ENCODE peak calls at places on chromosomes 3 and 15, in four cellular contexts. P is GM12878, L is K562, F is endothelial cell of umbilical vein. U is an unnamed sample.

GRCh38 chr15:68354923-68355322 is 77.0 kb downstream of the ITGA11 start:
- DNase-seq in P (no peak), L (peak), F (no peak), U (peak)

GRCh38 chr15:79376383-79376782 is 55.8 kb upstream of the MINAR1 start:
- DNase-seq in P (no peak), L (no peak), F (no peak), U (no peak)

GRCh38 chr3:101813817-101814440 is 34.9 kb downstream of the NXPE3 start:
- DNase-seq in P (no peak), L (no peak), F (peak), U (peak)

GRCh38 chr3:100556656-100557310 is 52.6 kb upstream of the ADGRG7 start:
- DNase-seq in P (no peak), L (no peak), F (peak), U (peak)

GRCh38 chr3:70539908-70540307 is 227.5 kb upstream of the MDFIC2 start:
- DNase-seq in P (no peak), L (peak), F (no peak), U (no peak)

GRCh38 chr3:13329746-13330145 is 90.4 kb downstream of the NUP210 start:
- DNase-seq in P (no peak), L (no peak), F (no peak), U (no peak)

GRCh38 chr3:184387174-184387714 is 7.4 kb downstream of the CHRD start:
- DNase-seq in P (no peak), L (no peak), F (no peak), U (no peak)

GRCh38 chr3:111979689-111980025 is 831 bp downstream of the ABHD10 start:
- DNase-seq in P (no peak), L (no peak), F (no peak), U (no peak)

GRCh38 chr3:118909751-118910150 is 124.9 kb downstream of the IGSF11 start:
- DNase-seq in P (no peak), L (no peak), F (no peak), U (no peak)

GRCh38 chr3:146503459-146504202 is 34.3 kb upstream of the PLSCR2 start:
- DNase-seq in P (peak), L (no peak), F (peak), U (peak)

GRCh38 chr3:140117111-140117526 is 182.1 kb downstream of the CLSTN2 start:
- DNase-seq in P (no peak), L (no peak), F (no peak), U (no peak)

GRCh38 chr3:58474348-58474911 is 17.5 kb upstream of the KCTD6 start:
- DNase-seq in P (no peak), L (no peak), F (no peak), U (no peak)

GRCh38 chr3:22371036-22371435 is 620.0 kb upstream of the ZNF385D start:
- DNase-seq in P (no peak), L (no peak), F (no peak), U (no peak)

GRCh38 chr3:150117076-150117475 is 146.4 kb upstream of the PFN2 start:
- DNase-seq in P (no peak), L (no peak), F (no peak), U (no peak)
- H3K9ac ChIP-seq in P (no peak), L (no peak), F (no peak), U (no peak)

GRCh38 chr15:39588531-39589192 is 7.8 kb downstream of the THBS1 start:
- DNase-seq in P (no peak), L (no peak), F (peak), U (peak)

GRCh38 chr15:39591896-39592315 is 11.0 kb downstream of the THBS1 start:
- DNase-seq in P (no peak), L (no peak), F (no peak), U (peak)

GRCh38 chr15:39589193-39589814 is 8.4 kb downstream of the THBS1 start:
- DNase-seq in P (no peak), L (no peak), F (no peak), U (no peak)

GRCh38 chr15:39591141-39591895 is 10.4 kb downstream of the THBS1 start:
- DNase-seq in P (no peak), L (no peak), F (peak), U (peak)

DNA sequence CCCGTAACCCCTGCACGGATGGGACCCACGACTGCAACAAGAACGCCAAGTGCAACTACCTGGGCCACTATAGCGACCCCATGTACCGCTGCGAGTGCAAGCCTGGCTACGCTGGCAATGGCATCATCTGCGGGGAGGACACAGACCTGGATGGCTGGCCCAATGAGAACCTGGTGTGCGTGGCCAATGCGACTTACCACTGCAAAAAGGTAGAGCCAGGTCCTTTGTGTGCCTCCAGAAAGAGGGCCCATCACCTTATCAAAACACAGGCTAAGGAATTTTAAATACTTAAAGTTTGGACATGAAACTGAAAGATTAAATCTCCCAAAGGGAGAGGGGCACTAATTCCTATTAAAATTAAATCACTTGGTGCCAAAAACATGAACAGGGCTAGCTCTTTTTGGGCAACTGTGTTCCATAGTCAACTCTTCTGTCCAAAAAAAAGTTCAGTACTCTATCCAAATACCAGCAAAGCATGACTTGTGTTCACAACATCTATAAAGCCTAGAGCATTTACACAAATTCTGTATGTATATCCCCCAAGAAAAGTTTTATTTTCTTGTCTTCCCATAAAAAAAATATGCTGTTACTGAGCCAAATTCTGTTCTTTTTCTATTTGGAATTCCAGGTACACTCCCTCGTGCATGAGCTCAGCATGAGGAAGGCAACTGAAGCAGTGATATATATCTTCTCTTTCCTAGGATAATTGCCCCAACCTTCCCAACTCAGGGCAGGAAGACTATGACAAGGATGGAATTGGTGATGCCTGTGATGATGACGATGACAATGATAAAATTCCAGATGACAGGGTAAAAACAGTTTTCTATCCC is 9.2 kb downstream of the THBS1 start:
- DNase-seq in P (no peak), L (no peak), F (peak), U (peak)
- TF ChIP-seq FOS in P (no peak), L (no peak), F (no peak), U (no peak)

GRCh38 chr3:59818033-59818936 is 768.5 kb upstream of the CFAP20DC start:
- DNase-seq in P (no peak), L (no peak), F (no peak), U (peak)
- H3K9ac ChIP-seq in P (no peak), L (peak), F (no peak), U (peak)

GRCh38 chr15:63463793-63464192 is 40.6 kb upstream of the USP3 start:
- DNase-seq in P (no peak), L (no peak), F (no peak), U (no peak)

GRCh38 chr15:63469190-63469589 is 35.2 kb upstream of the USP3 start:
- DNase-seq in P (no peak), L (no peak), F (no peak), U (no peak)

GRCh38 chr15:63469984-63470383 is 34.4 kb upstream of the USP3 start:
- DNase-seq in P (no peak), L (no peak), F (no peak), U (no peak)

GRCh38 chr15:63465104-63465503 is 39.3 kb upstream of the USP3 start:
- DNase-seq in P (no peak), L (no peak), F (no peak), U (peak)

DNA sequence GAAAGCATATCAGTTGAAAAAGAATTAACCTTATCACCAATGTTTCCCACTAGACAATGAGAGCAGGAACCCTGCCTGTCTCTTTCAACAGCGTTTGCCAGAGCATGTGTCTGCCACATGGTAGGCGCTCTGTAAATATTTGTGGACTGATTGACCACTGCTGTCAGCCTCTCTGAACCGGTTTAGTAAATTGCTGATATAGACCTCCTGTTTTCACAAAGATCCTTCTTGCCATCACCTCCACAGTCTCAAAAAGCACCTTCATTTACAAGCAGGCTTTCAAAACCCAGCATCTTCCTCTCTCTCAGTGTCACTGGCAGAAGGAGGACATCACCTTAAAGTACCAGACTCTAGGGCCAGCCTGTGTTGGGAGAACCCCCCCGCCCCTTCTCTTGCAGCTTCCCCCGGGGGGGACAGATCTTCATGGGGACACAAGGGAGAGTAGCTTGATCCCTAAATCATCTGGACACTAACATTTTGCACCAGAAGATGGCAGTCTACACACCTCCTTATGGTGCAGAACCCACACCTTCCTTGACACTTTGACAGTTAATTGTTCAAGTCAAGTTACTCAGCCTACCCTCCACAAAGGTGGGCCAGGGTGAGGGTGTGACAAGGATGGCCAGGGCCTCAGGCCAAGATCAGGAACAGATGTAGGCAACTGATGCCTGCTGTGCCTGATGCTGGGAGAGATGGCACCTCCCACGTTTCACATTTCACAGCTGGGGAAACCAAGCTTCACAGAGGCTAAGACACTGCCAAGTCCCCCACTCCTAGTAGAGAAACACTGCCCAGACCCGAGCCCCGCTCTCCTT is 37.8 kb upstream of the USP3 start:
- DNase-seq in P (no peak), L (peak), F (peak), U (peak)
- TF ChIP-seq FOS in P (no peak), L (no peak), F (no peak), U (no peak)